ENCODE peak calls at places on chromosomes 5 and 9, in five cellular contexts. One of them, this sample, is unnamed. For H3K27me3, the result is how much of the 10 kb centered on the place peaks cover.

GRCh38 chr9:114516913-114517312 is 11.6 kb upstream of the WHRN start:
- DNase-seq in CD8-positive, alpha-beta T cell: no peak
- DNase-seq in brain microvascular endothelial cell: peak
- DNase-seq in colonic mucosa: no peak
- DNase-seq in body of pancreas: no peak
- DNase-seq in this sample: no peak

GRCh38 chr9:28976684-28977083 is 1403.4 kb upstream of the C9orf72 start:
- DNase-seq in colonic mucosa: no peak
- DNase-seq in CD8-positive, alpha-beta T cell: no peak
- DNase-seq in brain microvascular endothelial cell: no peak
- DNase-seq in body of pancreas: no peak
- DNase-seq in this sample: no peak

GRCh38 chr9:89359018-89359417 is 40.7 kb downstream of the SECISBP2 start:
- DNase-seq in brain microvascular endothelial cell: no peak
- DNase-seq in CD8-positive, alpha-beta T cell: no peak
- DNase-seq in colonic mucosa: no peak
- DNase-seq in body of pancreas: peak
- DNase-seq in this sample: no peak

GRCh38 chr5:179227196-179227577 is 118.1 kb downstream of the ADAMTS2 start:
- DNase-seq in body of pancreas: no peak
- DNase-seq in colonic mucosa: no peak
- DNase-seq in brain microvascular endothelial cell: no peak
- DNase-seq in CD8-positive, alpha-beta T cell: no peak
- DNase-seq in this sample: no peak

GRCh38 chr9:121282309-121283071 is 14.5 kb downstream of the GSN start:
- DNase-seq in brain microvascular endothelial cell: no peak
- DNase-seq in CD8-positive, alpha-beta T cell: no peak
- DNase-seq in body of pancreas: peak
- DNase-seq in colonic mucosa: peak
- DNase-seq in this sample: no peak

GRCh38 chr5:72108200-72109050 is 1.1 kb downstream of the MAP1B start:
- DNase-seq in body of pancreas: peak
- DNase-seq in CD8-positive, alpha-beta T cell: no peak
- DNase-seq in colonic mucosa: peak
- DNase-seq in brain microvascular endothelial cell: peak
- DNase-seq in this sample: peak

GRCh38 chr9:95296761-95297160 is 20.7 kb downstream of the FANCC start:
- DNase-seq in body of pancreas: no peak
- DNase-seq in CD8-positive, alpha-beta T cell: no peak
- DNase-seq in colonic mucosa: no peak
- DNase-seq in brain microvascular endothelial cell: no peak
- DNase-seq in this sample: no peak

GRCh38 chr5:148849461-148849860 is 23.1 kb downstream of the ADRB2 start:
- DNase-seq in colonic mucosa: no peak
- DNase-seq in body of pancreas: no peak
- DNase-seq in CD8-positive, alpha-beta T cell: no peak
- DNase-seq in brain microvascular endothelial cell: no peak
- DNase-seq in this sample: no peak

GRCh38 chr9:95810814-95811213 is 64.7 kb upstream of the ERCC6L2 start:
- DNase-seq in body of pancreas: no peak
- DNase-seq in brain microvascular endothelial cell: no peak
- DNase-seq in colonic mucosa: no peak
- DNase-seq in CD8-positive, alpha-beta T cell: no peak
- DNase-seq in this sample: no peak

GRCh38 chr5:54049144-54049543 is 261.2 kb downstream of the ARL15 start:
- DNase-seq in brain microvascular endothelial cell: no peak
- DNase-seq in body of pancreas: no peak
- DNase-seq in colonic mucosa: no peak
- DNase-seq in CD8-positive, alpha-beta T cell: no peak
- DNase-seq in this sample: no peak

GRCh38 chr9:126114850-126115460 is 211.7 kb upstream of the MVB12B start:
- DNase-seq in CD8-positive, alpha-beta T cell: no peak
- DNase-seq in body of pancreas: no peak
- DNase-seq in brain microvascular endothelial cell: no peak
- DNase-seq in colonic mucosa: no peak
- DNase-seq in this sample: no peak

GRCh38 chr9:101966706-101967105 is 228.3 kb upstream of the GRIN3A start:
- DNase-seq in colonic mucosa: no peak
- DNase-seq in CD8-positive, alpha-beta T cell: no peak
- DNase-seq in brain microvascular endothelial cell: no peak
- DNase-seq in body of pancreas: no peak
- DNase-seq in this sample: no peak

GRCh38 chr9:122131401-122131921 is 28.1 kb downstream of the NDUFA8 start:
- DNase-seq in CD8-positive, alpha-beta T cell: no peak
- DNase-seq in body of pancreas: no peak
- DNase-seq in brain microvascular endothelial cell: no peak
- DNase-seq in colonic mucosa: no peak
- DNase-seq in this sample: peak

GRCh38 chr9:84785766-84786547 is 116.4 kb downstream of the NTRK2 start:
- DNase-seq in CD8-positive, alpha-beta T cell: no peak
- DNase-seq in brain microvascular endothelial cell: no peak
- DNase-seq in body of pancreas: no peak
- DNase-seq in colonic mucosa: no peak
- DNase-seq in this sample: no peak

GRCh38 chr5:34586117-34586885 is 69.8 kb upstream of the RAI14 start:
- DNase-seq in body of pancreas: no peak
- DNase-seq in CD8-positive, alpha-beta T cell: no peak
- DNase-seq in colonic mucosa: no peak
- DNase-seq in brain microvascular endothelial cell: peak
- DNase-seq in this sample: no peak

GRCh38 chr9:136769710-136770191 is 5.4 kb upstream of the LCN15 start:
- DNase-seq in brain microvascular endothelial cell: no peak
- DNase-seq in CD8-positive, alpha-beta T cell: peak
- DNase-seq in body of pancreas: peak
- DNase-seq in colonic mucosa: peak
- DNase-seq in this sample: no peak

GRCh38 chr5:107290780-107291398 is 379.8 kb downstream of the EFNA5 start:
- DNase-seq in colonic mucosa: no peak
- DNase-seq in body of pancreas: no peak
- DNase-seq in brain microvascular endothelial cell: no peak
- DNase-seq in CD8-positive, alpha-beta T cell: no peak
- DNase-seq in this sample: no peak

GRCh38 chr5:77751328-77752023 is 24.7 kb downstream of the TBCA start:
- DNase-seq in brain microvascular endothelial cell: no peak
- DNase-seq in CD8-positive, alpha-beta T cell: no peak
- DNase-seq in body of pancreas: no peak
- DNase-seq in colonic mucosa: no peak
- DNase-seq in this sample: no peak

GRCh38 chr9:37800631-37801286 is at the start of gene DCAF10:
- DNase-seq in body of pancreas: peak
- DNase-seq in colonic mucosa: peak
- DNase-seq in CD8-positive, alpha-beta T cell: peak
- DNase-seq in brain microvascular endothelial cell: peak
- DNase-seq in this sample: peak

GRCh38 chr9:19409406-19410194 is 791 bp downstream of the ACER2 start:
- DNase-seq in CD8-positive, alpha-beta T cell: no peak
- DNase-seq in brain microvascular endothelial cell: no peak
- DNase-seq in body of pancreas: peak
- DNase-seq in colonic mucosa: peak
- DNase-seq in this sample: no peak

GRCh38 chr5:18078157-18078556 is 443.9 kb downstream of the TAF11L14 start:
- DNase-seq in body of pancreas: no peak
- DNase-seq in CD8-positive, alpha-beta T cell: no peak
- DNase-seq in colonic mucosa: no peak
- DNase-seq in brain microvascular endothelial cell: no peak
- DNase-seq in this sample: no peak

GRCh38 chr9:133627341-133627740 is 8.8 kb upstream of the DBH start:
- DNase-seq in CD8-positive, alpha-beta T cell: no peak
- DNase-seq in colonic mucosa: no peak
- DNase-seq in body of pancreas: no peak
- DNase-seq in brain microvascular endothelial cell: no peak
- DNase-seq in this sample: no peak
- H3K27me3 ChIP-seq in CD8-positive, alpha-beta T cell: under half
- H3K27me3 ChIP-seq in colonic mucosa: under half
- H3K27me3 ChIP-seq in body of pancreas: under half
- H3K27me3 ChIP-seq in brain microvascular endothelial cell: under half
- H3K27me3 ChIP-seq in this sample: under half

GRCh38 chr9:21994996-21995651 is 533 bp downstream of the CDKN2B-AS1 start:
- DNase-seq in CD8-positive, alpha-beta T cell: peak
- DNase-seq in colonic mucosa: peak
- DNase-seq in brain microvascular endothelial cell: peak
- DNase-seq in body of pancreas: peak
- DNase-seq in this sample: peak
- H3K27me3 ChIP-seq in CD8-positive, alpha-beta T cell: under half
- H3K27me3 ChIP-seq in colonic mucosa: under half
- H3K27me3 ChIP-seq in brain microvascular endothelial cell: under half
- H3K27me3 ChIP-seq in body of pancreas: under half
- H3K27me3 ChIP-seq in this sample: half or more

GRCh38 chr9:78408388-78408787 is 111.5 kb downstream of the PSAT1 start:
- DNase-seq in colonic mucosa: no peak
- DNase-seq in body of pancreas: no peak
- DNase-seq in CD8-positive, alpha-beta T cell: no peak
- DNase-seq in brain microvascular endothelial cell: no peak
- DNase-seq in this sample: no peak

GRCh38 chr9:78406146-78406545 is 109.2 kb downstream of the PSAT1 start:
- DNase-seq in CD8-positive, alpha-beta T cell: no peak
- DNase-seq in body of pancreas: no peak
- DNase-seq in colonic mucosa: no peak
- DNase-seq in brain microvascular endothelial cell: no peak
- DNase-seq in this sample: no peak

GRCh38 chr9:78406933-78407332 is 110.0 kb downstream of the PSAT1 start:
- DNase-seq in colonic mucosa: no peak
- DNase-seq in body of pancreas: peak
- DNase-seq in brain microvascular endothelial cell: no peak
- DNase-seq in CD8-positive, alpha-beta T cell: no peak
- DNase-seq in this sample: no peak

GRCh38 chr9:78407636-78408312 is 110.8 kb downstream of the PSAT1 start:
- DNase-seq in body of pancreas: no peak
- DNase-seq in brain microvascular endothelial cell: no peak
- DNase-seq in colonic mucosa: no peak
- DNase-seq in CD8-positive, alpha-beta T cell: no peak
- DNase-seq in this sample: no peak

DNA sequence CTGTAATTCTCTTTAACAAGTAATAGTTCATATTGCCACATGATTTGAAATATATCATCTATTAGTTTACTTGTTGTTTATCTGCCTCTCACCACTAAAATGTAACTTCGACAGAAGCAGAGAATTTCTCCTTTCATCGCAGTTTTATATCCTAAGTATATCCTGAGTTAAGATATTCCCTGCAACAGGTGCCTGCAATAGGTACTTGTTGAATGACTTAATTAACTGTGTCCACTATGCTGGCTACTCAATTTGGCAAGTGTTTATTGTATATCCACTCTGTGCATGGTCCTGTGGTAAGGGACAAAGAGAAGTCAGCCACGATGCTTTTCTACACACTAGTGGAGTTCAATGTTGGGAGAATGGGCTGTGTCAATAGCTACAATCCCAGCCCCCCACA is 108.5 kb downstream of the PSAT1 start:
- DNase-seq in body of pancreas: no peak
- DNase-seq in colonic mucosa: no peak
- DNase-seq in CD8-positive, alpha-beta T cell: no peak
- DNase-seq in brain microvascular endothelial cell: no peak
- DNase-seq in this sample: no peak
- H3K27me3 ChIP-seq in body of pancreas: under half
- H3K27me3 ChIP-seq in colonic mucosa: under half
- H3K27me3 ChIP-seq in CD8-positive, alpha-beta T cell: under half
- H3K27me3 ChIP-seq in brain microvascular endothelial cell: under half
- H3K27me3 ChIP-seq in this sample: under half

GRCh38 chr5:139748505-139748826 is 47.1 kb upstream of the PSD2 start:
- DNase-seq in body of pancreas: no peak
- DNase-seq in CD8-positive, alpha-beta T cell: no peak
- DNase-seq in brain microvascular endothelial cell: no peak
- DNase-seq in colonic mucosa: no peak
- DNase-seq in this sample: no peak

GRCh38 chr5:139745121-139745799 is 50.3 kb upstream of the PSD2 start:
- DNase-seq in CD8-positive, alpha-beta T cell: no peak
- DNase-seq in body of pancreas: no peak
- DNase-seq in colonic mucosa: peak
- DNase-seq in brain microvascular endothelial cell: peak
- DNase-seq in this sample: peak

GRCh38 chr5:139747583-139748504 is 47.8 kb upstream of the PSD2 start:
- DNase-seq in CD8-positive, alpha-beta T cell: no peak
- DNase-seq in body of pancreas: peak
- DNase-seq in colonic mucosa: peak
- DNase-seq in brain microvascular endothelial cell: peak
- DNase-seq in this sample: peak

GRCh38 chr5:139745800-139746690 is 49.6 kb upstream of the PSD2 start:
- DNase-seq in body of pancreas: peak
- DNase-seq in brain microvascular endothelial cell: peak
- DNase-seq in colonic mucosa: peak
- DNase-seq in CD8-positive, alpha-beta T cell: no peak
- DNase-seq in this sample: peak

DNA sequence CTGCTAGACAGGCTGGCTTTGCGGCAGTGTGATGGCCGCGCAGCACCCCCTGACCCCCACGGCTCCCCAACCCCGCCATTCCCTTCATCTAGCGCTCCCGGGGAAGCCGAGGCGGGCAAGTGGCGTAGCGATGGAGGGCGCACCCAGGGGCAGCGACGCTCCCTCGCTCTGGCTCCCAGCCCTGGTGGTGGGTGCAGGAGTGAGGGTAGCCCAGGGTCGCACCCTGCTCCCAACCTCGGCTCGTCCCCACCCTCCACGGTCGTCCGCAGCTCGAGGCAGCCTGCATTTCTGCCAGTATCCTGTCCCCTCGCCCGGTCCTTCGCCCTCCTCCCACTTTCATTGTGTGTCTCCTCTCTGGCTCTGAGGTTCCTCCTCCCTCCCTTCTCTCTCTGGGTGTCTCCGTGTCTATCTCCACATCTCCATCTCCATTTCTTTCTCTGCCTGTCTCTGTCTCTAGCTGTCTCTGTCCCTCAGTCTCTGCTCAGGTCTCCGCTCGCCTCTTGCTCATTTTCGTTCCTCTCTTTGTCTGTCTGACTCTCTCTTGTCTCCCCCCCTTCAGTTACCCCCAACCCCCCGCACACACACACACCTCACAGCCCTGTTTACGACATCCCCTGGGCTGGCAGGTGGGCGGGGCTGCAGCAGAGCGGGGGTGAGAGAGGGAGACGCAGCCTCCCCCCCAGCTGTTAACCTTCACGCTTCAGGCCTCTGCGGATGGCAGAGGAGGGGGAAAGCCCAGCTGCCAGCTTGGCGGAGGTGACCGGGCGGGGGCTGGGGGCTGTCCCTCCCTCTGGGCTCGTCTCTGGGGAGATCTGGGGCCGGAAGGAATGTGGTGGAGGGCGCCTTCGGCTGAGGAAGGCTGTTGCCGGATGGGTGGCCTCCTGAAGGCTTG is 48.7 kb upstream of the PSD2 start:
- DNase-seq in CD8-positive, alpha-beta T cell: peak
- DNase-seq in colonic mucosa: no peak
- DNase-seq in brain microvascular endothelial cell: no peak
- DNase-seq in body of pancreas: no peak
- DNase-seq in this sample: no peak
- H3K27me3 ChIP-seq in CD8-positive, alpha-beta T cell: under half
- H3K27me3 ChIP-seq in colonic mucosa: under half
- H3K27me3 ChIP-seq in brain microvascular endothelial cell: under half
- H3K27me3 ChIP-seq in body of pancreas: under half
- H3K27me3 ChIP-seq in this sample: under half

GRCh38 chr5:582936-583635 is 29.1 kb upstream of the CEP72 start:
- DNase-seq in brain microvascular endothelial cell: no peak
- DNase-seq in colonic mucosa: no peak
- DNase-seq in CD8-positive, alpha-beta T cell: no peak
- DNase-seq in body of pancreas: no peak
- DNase-seq in this sample: no peak
- H3K27me3 ChIP-seq in brain microvascular endothelial cell: under half
- H3K27me3 ChIP-seq in colonic mucosa: under half
- H3K27me3 ChIP-seq in CD8-positive, alpha-beta T cell: under half
- H3K27me3 ChIP-seq in body of pancreas: under half
- H3K27me3 ChIP-seq in this sample: under half

This sample was measured in dorsolateral prefrontal cortex.